ENCODE peak calls at places on chromosomes 13 and 19, in six cellular contexts. One of them, this sample, is unnamed.

GRCh38 chr13:79936368-79937136 is 404.4 kb downstream of the SPRY2 start:
- DNase-seq in NCI-H1694 treated with DMSO at 0.1 percent for 48 hours: no peak
- DNase-seq in glutamatergic neuron: no peak
- DNase-seq in OCI-LY7: no peak
- DNase-seq in ascending aorta: peak
- DNase-seq in NCI-H2081: no peak
- DNase-seq in this sample: no peak

GRCh38 chr19:9323557-9323918 is 441 bp upstream of the ZNF559 start:
- DNase-seq in glutamatergic neuron: peak
- DNase-seq in NCI-H1694 treated with DMSO at 0.1 percent for 48 hours: peak
- DNase-seq in NCI-H2081: peak
- DNase-seq in ascending aorta: peak
- DNase-seq in OCI-LY7: peak
- DNase-seq in this sample: peak

GRCh38 chr13:71759506-71760225 is 107.3 kb downstream of the DACH1 start:
- DNase-seq in NCI-H1694 treated with DMSO at 0.1 percent for 48 hours: no peak
- DNase-seq in glutamatergic neuron: no peak
- DNase-seq in NCI-H2081: peak
- DNase-seq in OCI-LY7: no peak
- DNase-seq in ascending aorta: no peak
- DNase-seq in this sample: no peak

GRCh38 chr13:100552755-100553154 is 35.8 kb downstream of the GGACT start:
- DNase-seq in ascending aorta: no peak
- DNase-seq in OCI-LY7: no peak
- DNase-seq in NCI-H2081: no peak
- DNase-seq in glutamatergic neuron: no peak
- DNase-seq in NCI-H1694 treated with DMSO at 0.1 percent for 48 hours: no peak
- DNase-seq in this sample: no peak

GRCh38 chr13:97367016-97367415 is 67.0 kb upstream of the RAP2A start:
- DNase-seq in ascending aorta: no peak
- DNase-seq in NCI-H1694 treated with DMSO at 0.1 percent for 48 hours: no peak
- DNase-seq in OCI-LY7: no peak
- DNase-seq in NCI-H2081: no peak
- DNase-seq in glutamatergic neuron: no peak
- DNase-seq in this sample: peak

GRCh38 chr19:16641695-16642094 is 13.7 kb upstream of the MED26 start:
- DNase-seq in ascending aorta: no peak
- DNase-seq in glutamatergic neuron: no peak
- DNase-seq in NCI-H2081: no peak
- DNase-seq in OCI-LY7: no peak
- DNase-seq in NCI-H1694 treated with DMSO at 0.1 percent for 48 hours: no peak
- DNase-seq in this sample: no peak

GRCh38 chr13:46472384-46472783 is 80.6 kb upstream of the LRCH1 start:
- DNase-seq in NCI-H2081: no peak
- DNase-seq in ascending aorta: no peak
- DNase-seq in glutamatergic neuron: no peak
- DNase-seq in OCI-LY7: no peak
- DNase-seq in NCI-H1694 treated with DMSO at 0.1 percent for 48 hours: no peak
- DNase-seq in this sample: no peak

GRCh38 chr19:3506384-3507340 is 551 bp downstream of the FZR1 start:
- DNase-seq in glutamatergic neuron: no peak
- DNase-seq in ascending aorta: peak
- DNase-seq in NCI-H1694 treated with DMSO at 0.1 percent for 48 hours: no peak
- DNase-seq in OCI-LY7: peak
- DNase-seq in NCI-H2081: no peak
- DNase-seq in this sample: peak

GRCh38 chr13:74134226-74134776 is at the start of gene KLF12:
- DNase-seq in NCI-H1694 treated with DMSO at 0.1 percent for 48 hours: peak
- DNase-seq in OCI-LY7: peak
- DNase-seq in NCI-H2081: peak
- DNase-seq in ascending aorta: peak
- DNase-seq in glutamatergic neuron: peak
- DNase-seq in this sample: peak

GRCh38 chr13:65461590-65461989 is 1768.5 kb downstream of the PCDH9 start:
- DNase-seq in glutamatergic neuron: no peak
- DNase-seq in ascending aorta: no peak
- DNase-seq in NCI-H1694 treated with DMSO at 0.1 percent for 48 hours: no peak
- DNase-seq in OCI-LY7: no peak
- DNase-seq in NCI-H2081: no peak
- DNase-seq in this sample: peak

GRCh38 chr19:10138879-10139795 is 19.4 kb upstream of the EIF3G start:
- DNase-seq in ascending aorta: no peak
- DNase-seq in glutamatergic neuron: peak
- DNase-seq in OCI-LY7: no peak
- DNase-seq in NCI-H1694 treated with DMSO at 0.1 percent for 48 hours: peak
- DNase-seq in NCI-H2081: no peak
- DNase-seq in this sample: no peak

This sample was measured in NB4.